ENCODE peak calls at places on chromosomes 4 and X, in five cellular contexts. One of them, this sample, is unnamed.

GRCh38 chrX:111645607-111646006 is 35.4 kb upstream of the ALG13 start:
- DNase-seq in NCI-H1417: no peak
- DNase-seq in cardiac fibroblast: no peak
- DNase-seq in iPS-NIHi11: no peak
- DNase-seq in activated T-helper 1 cell treated with anti-CD3 and anti-CD28 coated beads, Interleukin-2, amount 50 U/mL, for 16 hours: no peak
- DNase-seq in this sample: no peak

GRCh38 chr4:74092957-74093356 is 6.0 kb downstream of the CXCL2 start:
- DNase-seq in NCI-H1417: no peak
- DNase-seq in cardiac fibroblast: peak
- DNase-seq in iPS-NIHi11: no peak
- DNase-seq in activated T-helper 1 cell treated with anti-CD3 and anti-CD28 coated beads, Interleukin-2, amount 50 U/mL, for 16 hours: no peak
- DNase-seq in this sample: no peak

GRCh38 chr4:123017636-123018390 is 95.4 kb upstream of the NUDT6 start:
- DNase-seq in NCI-H1417: no peak
- DNase-seq in cardiac fibroblast: peak
- DNase-seq in iPS-NIHi11: no peak
- DNase-seq in activated T-helper 1 cell treated with anti-CD3 and anti-CD28 coated beads, Interleukin-2, amount 50 U/mL, for 16 hours: no peak
- DNase-seq in this sample: no peak

GRCh38 chr4:70734168-70734954 is 12.6 kb downstream of the RUFY3 start:
- DNase-seq in NCI-H1417: peak
- DNase-seq in cardiac fibroblast: peak
- DNase-seq in iPS-NIHi11: peak
- DNase-seq in activated T-helper 1 cell treated with anti-CD3 and anti-CD28 coated beads, Interleukin-2, amount 50 U/mL, for 16 hours: no peak
- DNase-seq in this sample: peak

GRCh38 chr4:114041117-114041475 is 61.6 kb upstream of the ARSJ start:
- DNase-seq in NCI-H1417: no peak
- DNase-seq in cardiac fibroblast: no peak
- DNase-seq in iPS-NIHi11: no peak
- DNase-seq in activated T-helper 1 cell treated with anti-CD3 and anti-CD28 coated beads, Interleukin-2, amount 50 U/mL, for 16 hours: no peak
- DNase-seq in this sample: no peak

GRCh38 chr4:121307441-121308327 is 73.1 kb downstream of the QRFPR start:
- DNase-seq in NCI-H1417: peak
- DNase-seq in cardiac fibroblast: peak
- DNase-seq in iPS-NIHi11: peak
- DNase-seq in activated T-helper 1 cell treated with anti-CD3 and anti-CD28 coated beads, Interleukin-2, amount 50 U/mL, for 16 hours: no peak
- DNase-seq in this sample: peak

GRCh38 chr4:156983366-156983765 is 11.8 kb upstream of the PDGFC start:
- DNase-seq in NCI-H1417: peak
- DNase-seq in cardiac fibroblast: peak
- DNase-seq in iPS-NIHi11: no peak
- DNase-seq in activated T-helper 1 cell treated with anti-CD3 and anti-CD28 coated beads, Interleukin-2, amount 50 U/mL, for 16 hours: no peak
- DNase-seq in this sample: no peak

GRCh38 chr4:78653655-78654054 is 102.1 kb downstream of the ANXA3 start:
- DNase-seq in NCI-H1417: peak
- DNase-seq in cardiac fibroblast: no peak
- DNase-seq in iPS-NIHi11: no peak
- DNase-seq in activated T-helper 1 cell treated with anti-CD3 and anti-CD28 coated beads, Interleukin-2, amount 50 U/mL, for 16 hours: no peak
- DNase-seq in this sample: no peak

GRCh38 chrX:113947548-113947947 is 636.3 kb upstream of the HTR2C start:
- DNase-seq in NCI-H1417: no peak
- DNase-seq in cardiac fibroblast: no peak
- DNase-seq in iPS-NIHi11: peak
- DNase-seq in activated T-helper 1 cell treated with anti-CD3 and anti-CD28 coated beads, Interleukin-2, amount 50 U/mL, for 16 hours: no peak
- DNase-seq in this sample: no peak

GRCh38 chrX:43939187-43939926 is 33.8 kb downstream of the NDP start:
- DNase-seq in NCI-H1417: no peak
- DNase-seq in cardiac fibroblast: peak
- DNase-seq in iPS-NIHi11: no peak
- DNase-seq in activated T-helper 1 cell treated with anti-CD3 and anti-CD28 coated beads, Interleukin-2, amount 50 U/mL, for 16 hours: no peak
- DNase-seq in this sample: no peak

GRCh38 chrX:133414399-133415275 is 652 bp downstream of the GPC4 start:
- DNase-seq in NCI-H1417: peak
- DNase-seq in cardiac fibroblast: no peak
- DNase-seq in iPS-NIHi11: peak
- DNase-seq in activated T-helper 1 cell treated with anti-CD3 and anti-CD28 coated beads, Interleukin-2, amount 50 U/mL, for 16 hours: no peak
- DNase-seq in this sample: no peak

GRCh38 chr4:1723131-1723801 is 1.9 kb downstream of the TACC3 start:
- DNase-seq in NCI-H1417: no peak
- DNase-seq in cardiac fibroblast: no peak
- DNase-seq in iPS-NIHi11: no peak
- DNase-seq in activated T-helper 1 cell treated with anti-CD3 and anti-CD28 coated beads, Interleukin-2, amount 50 U/mL, for 16 hours: no peak
- DNase-seq in this sample: peak

GRCh38 chrX:68755726-68756125 is 73.1 kb upstream of the EFNB1 start:
- DNase-seq in NCI-H1417: no peak
- DNase-seq in cardiac fibroblast: no peak
- DNase-seq in iPS-NIHi11: no peak
- DNase-seq in activated T-helper 1 cell treated with anti-CD3 and anti-CD28 coated beads, Interleukin-2, amount 50 U/mL, for 16 hours: no peak
- DNase-seq in this sample: no peak

GRCh38 chr4:186416451-186417060 is 138.8 kb downstream of the MTNR1A start:
- DNase-seq in NCI-H1417: peak
- DNase-seq in cardiac fibroblast: no peak
- DNase-seq in iPS-NIHi11: no peak
- DNase-seq in activated T-helper 1 cell treated with anti-CD3 and anti-CD28 coated beads, Interleukin-2, amount 50 U/mL, for 16 hours: no peak
- DNase-seq in this sample: no peak

GRCh38 chrX:850471-850916 is 219.9 kb downstream of the SHOX start:
- DNase-seq in NCI-H1417: no peak
- DNase-seq in cardiac fibroblast: no peak
- DNase-seq in iPS-NIHi11: no peak
- DNase-seq in activated T-helper 1 cell treated with anti-CD3 and anti-CD28 coated beads, Interleukin-2, amount 50 U/mL, for 16 hours: no peak
- DNase-seq in this sample: no peak

GRCh38 chr4:18850763-18851331 is 829.3 kb upstream of the LCORL start:
- DNase-seq in NCI-H1417: peak
- DNase-seq in cardiac fibroblast: no peak
- DNase-seq in iPS-NIHi11: no peak
- DNase-seq in activated T-helper 1 cell treated with anti-CD3 and anti-CD28 coated beads, Interleukin-2, amount 50 U/mL, for 16 hours: no peak
- DNase-seq in this sample: no peak

GRCh38 chrX:27391601-27392000 is 71.5 kb downstream of the PPP4R3C start:
- DNase-seq in NCI-H1417: no peak
- DNase-seq in cardiac fibroblast: no peak
- DNase-seq in iPS-NIHi11: no peak
- DNase-seq in activated T-helper 1 cell treated with anti-CD3 and anti-CD28 coated beads, Interleukin-2, amount 50 U/mL, for 16 hours: no peak
- DNase-seq in this sample: no peak

GRCh38 chr4:2936773-2937145 is 26.4 kb downstream of the NOP14 start:
- DNase-seq in NCI-H1417: no peak
- DNase-seq in cardiac fibroblast: peak
- DNase-seq in iPS-NIHi11: no peak
- DNase-seq in activated T-helper 1 cell treated with anti-CD3 and anti-CD28 coated beads, Interleukin-2, amount 50 U/mL, for 16 hours: no peak
- DNase-seq in this sample: peak

GRCh38 chr4:108877821-108878220 is 115.0 kb upstream of the ETNPPL start:
- DNase-seq in NCI-H1417: no peak
- DNase-seq in cardiac fibroblast: no peak
- DNase-seq in iPS-NIHi11: no peak
- DNase-seq in activated T-helper 1 cell treated with anti-CD3 and anti-CD28 coated beads, Interleukin-2, amount 50 U/mL, for 16 hours: no peak
- DNase-seq in this sample: no peak

GRCh38 chr4:78764498-78764961 is 11.6 kb upstream of the BMP2K start:
- DNase-seq in NCI-H1417: no peak
- DNase-seq in cardiac fibroblast: peak
- DNase-seq in iPS-NIHi11: no peak
- DNase-seq in activated T-helper 1 cell treated with anti-CD3 and anti-CD28 coated beads, Interleukin-2, amount 50 U/mL, for 16 hours: no peak
- DNase-seq in this sample: no peak

GRCh38 chrX:9786839-9787635 is 808 bp downstream of the SHROOM2 start:
- DNase-seq in NCI-H1417: peak
- DNase-seq in cardiac fibroblast: no peak
- DNase-seq in iPS-NIHi11: peak
- DNase-seq in activated T-helper 1 cell treated with anti-CD3 and anti-CD28 coated beads, Interleukin-2, amount 50 U/mL, for 16 hours: no peak
- DNase-seq in this sample: no peak

GRCh38 chrX:77441479-77441878 is 5.7 kb upstream of the FGF16 start:
- DNase-seq in NCI-H1417: no peak
- DNase-seq in cardiac fibroblast: no peak
- DNase-seq in iPS-NIHi11: no peak
- DNase-seq in activated T-helper 1 cell treated with anti-CD3 and anti-CD28 coated beads, Interleukin-2, amount 50 U/mL, for 16 hours: no peak
- DNase-seq in this sample: no peak

GRCh38 chrX:110569506-110569905 is 210.9 kb downstream of the RTL9 start:
- DNase-seq in NCI-H1417: no peak
- DNase-seq in cardiac fibroblast: no peak
- DNase-seq in iPS-NIHi11: no peak
- DNase-seq in activated T-helper 1 cell treated with anti-CD3 and anti-CD28 coated beads, Interleukin-2, amount 50 U/mL, for 16 hours: no peak
- DNase-seq in this sample: no peak